ENCODE peak calls at places on chromosomes 5 and 9, in six cellular contexts. O is Panc1, S is GM23338, Y is PC-3, W is IMR-90, X is fibroblast of lung. Q is an unnamed sample.

GRCh38 chr9:121771851-121772599 is 120.6 kb downstream of the DAB2IP start:
- DNase-seq in O (no peak), S (no peak), Y (no peak), W (no peak), X (peak; percentile 48), Q (no peak)

GRCh38 chr9:96361668-96362067 is 21.8 kb downstream of the SLC35D2 start:
- DNase-seq in O (no peak), S (no peak), Y (no peak), W (no peak), X (no peak), Q (no peak)

GRCh38 chr9:588952-589351 is 252.5 kb upstream of the DMRT1 start:
- DNase-seq in O (no peak), S (no peak), Y (no peak), W (no peak), X (no peak), Q (no peak)

GRCh38 chr9:68775003-68775730 is 70.1 kb downstream of the PIP5K1B start:
- DNase-seq in O (no peak), S (no peak), Y (no peak), W (peak; percentile 41), X (no peak), Q (no peak)

GRCh38 chr9:114276908-114277821 is 45.7 kb upstream of the ORM1 start:
- DNase-seq in O (no peak), S (no peak), Y (peak; percentile 86), W (peak; percentile 98), X (peak; percentile 98), Q (no peak)

GRCh38 chr5:134989291-134989830 is 21.7 kb downstream of the CATSPER3 start:
- DNase-seq in O (no peak), S (no peak), Y (no peak), W (peak; percentile 45), X (peak; percentile 70), Q (no peak)

GRCh38 chr9:70061776-70062175 is 18.1 kb downstream of the MAMDC2 start:
- DNase-seq in O (no peak), S (no peak), Y (no peak), W (peak; percentile 44), X (peak; percentile 36), Q (no peak)

GRCh38 chr9:120741701-120742100 is 27.4 kb upstream of the MEGF9 start:
- DNase-seq in O (no peak), S (no peak), Y (peak; percentile 26), W (no peak), X (no peak), Q (no peak)

GRCh38 chr5:10130881-10131280 is 118.8 kb downstream of the ATPSCKMT start:
- DNase-seq in O (no peak), S (no peak), Y (no peak), W (no peak), X (no peak), Q (no peak)

GRCh38 chr5:133691448-133691847 is 79.1 kb upstream of the FSTL4 start:
- DNase-seq in O (no peak), S (no peak), Y (peak; percentile 82), W (no peak), X (peak; percentile 76), Q (no peak)

GRCh38 chr5:179258922-179259730 is 86.1 kb downstream of the ADAMTS2 start:
- DNase-seq in O (no peak), S (no peak), Y (no peak), W (peak; percentile 72), X (peak; percentile 95), Q (no peak)

GRCh38 chr9:99605016-99605743 is 216.5 kb upstream of the NR4A3 start:
- DNase-seq in O (no peak), S (peak; percentile 40), Y (no peak), W (no peak), X (no peak), Q (no peak)

GRCh38 chr9:94920439-94920951 is 194.0 kb downstream of the AOPEP start:
- DNase-seq in O (no peak), S (no peak), Y (no peak), W (peak; percentile 63), X (peak; percentile 74), Q (no peak)

GRCh38 chr5:103435136-103435914 is 127.3 kb downstream of the NUDT12 start:
- DNase-seq in O (no peak), S (no peak), Y (no peak), W (no peak), X (no peak), Q (no peak)

GRCh38 chr5:62395210-62395950 is 8.3 kb downstream of the DIMT1 start:
- DNase-seq in O (no peak), S (no peak), Y (peak; percentile 71), W (peak; percentile 83), X (peak; percentile 56), Q (no peak)

GRCh38 chr9:34961574-34962480 is 3.7 kb downstream of the PHF24 start:
- DNase-seq in O (no peak), S (peak; percentile 21), Y (peak; percentile 41), W (peak; percentile 80), X (peak; percentile 67), Q (no peak)

GRCh38 chr5:31987985-31988710 is 186.0 kb downstream of the GOLPH3 start:
- DNase-seq in O (no peak), S (no peak), Y (peak; percentile 99), W (peak; percentile 97), X (peak; percentile 99), Q (no peak)

GRCh38 chr5:172733179-172733973 is 37.6 kb downstream of the DUSP1 start:
- DNase-seq in O (no peak), S (peak; percentile 34), Y (no peak), W (peak; percentile 90), X (peak; percentile 98), Q (no peak)

GRCh38 chr5:132298305-132298704 is 4.1 kb downstream of the SLC22A4 start:
- DNase-seq in O (no peak), S (no peak), Y (no peak), W (peak; percentile 66), X (no peak), Q (no peak)

GRCh38 chr5:72107874-72108199 is 562 bp downstream of the MAP1B start:
- DNase-seq in O (no peak), S (peak; percentile 63), Y (no peak), W (no peak), X (peak; percentile 49), Q (no peak)

GRCh38 chr9:89635816-89636215 is 31.0 kb downstream of the GADD45G start:
- DNase-seq in O (no peak), S (no peak), Y (peak; percentile 1), W (no peak), X (peak; percentile 81), Q (no peak)

GRCh38 chr9:89632136-89633135 is 27.6 kb downstream of the GADD45G start:
- DNase-seq in O (no peak), S (no peak), Y (no peak), W (no peak), X (no peak), Q (no peak)

GRCh38 chr9:89633404-89633803 is 28.6 kb downstream of the GADD45G start:
- DNase-seq in O (no peak), S (no peak), Y (no peak), W (no peak), X (no peak), Q (no peak)

GRCh38 chr9:89635007-89635742 is 30.4 kb downstream of the GADD45G start:
- DNase-seq in O (no peak), S (no peak), Y (peak; percentile 53), W (peak; percentile 40), X (peak; percentile 89), Q (peak; percentile 42)

GRCh38 chr9:89633920-89634319 is 29.1 kb downstream of the GADD45G start:
- DNase-seq in O (no peak), S (no peak), Y (no peak), W (no peak), X (no peak), Q (peak; percentile 20)
- TF ChIP-seq CTCF in O (no peak), S (no peak), Y (no peak), W (no peak), X (no peak), Q (no peak)

GRCh38 chr9:92619601-92620300 is 50.2 kb downstream of the IPPK start:
- DNase-seq in O (no peak), S (no peak), Y (no peak), W (no peak), X (no peak), Q (no peak)

GRCh38 chr9:92618633-92619225 is 51.2 kb downstream of the IPPK start:
- DNase-seq in O (no peak), S (no peak), Y (no peak), W (no peak), X (no peak), Q (no peak)

GRCh38 chr9:92617951-92618510 is 51.9 kb downstream of the IPPK start:
- DNase-seq in O (no peak), S (no peak), Y (no peak), W (no peak), X (no peak), Q (no peak)

GRCh38 chr9:92617195-92617813 is 52.6 kb downstream of the IPPK start:
- DNase-seq in O (no peak), S (no peak), Y (no peak), W (no peak), X (no peak), Q (no peak)

GRCh38 chr9:92620870-92621269 is 49.1 kb downstream of the IPPK start:
- DNase-seq in O (no peak), S (no peak), Y (no peak), W (no peak), X (no peak), Q (no peak)
- H3K27ac ChIP-seq in O (no peak overlapping the region), S (no peak overlapping the region), Y (no peak overlapping the region), W (no peak overlapping the region), X (no peak overlapping the region), Q (no peak overlapping the region)

DNA sequence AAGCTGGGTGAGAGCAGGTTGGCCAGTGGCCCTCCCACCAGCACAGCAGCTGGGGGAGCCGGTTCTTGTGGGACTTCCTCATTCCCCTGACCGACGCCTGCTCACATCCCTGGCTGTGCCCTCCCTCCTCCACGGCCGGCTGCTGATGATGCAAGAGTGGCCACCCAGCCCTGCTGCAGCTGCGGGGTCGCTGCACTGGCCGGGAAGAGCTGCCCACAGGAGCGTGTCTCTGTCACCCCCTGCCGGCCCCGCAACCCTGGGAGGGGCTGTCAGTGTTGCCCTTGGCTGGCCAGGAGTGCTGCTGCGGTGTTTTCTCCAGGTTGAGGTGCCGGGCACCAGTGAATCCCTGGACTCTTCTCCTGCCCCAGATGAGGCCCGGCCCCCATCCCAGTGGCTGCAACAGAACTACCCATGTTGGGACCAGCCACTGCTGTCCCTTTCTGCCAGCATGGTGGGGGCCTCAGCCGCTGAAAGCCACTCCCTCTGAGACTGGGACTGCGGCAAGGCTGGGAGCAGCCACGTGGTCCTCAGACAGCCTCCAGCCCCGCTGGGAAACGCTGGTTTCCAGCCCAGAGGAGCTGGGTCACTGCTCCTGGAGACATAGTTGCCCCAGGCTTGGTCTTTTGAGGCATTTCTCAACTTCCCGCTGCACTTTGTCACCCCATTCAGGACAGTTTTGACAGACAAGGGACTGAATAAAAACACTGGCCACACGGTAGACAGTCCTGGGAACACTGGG is 739 bp downstream of the CARD9 start:
- DNase-seq in O (no peak), S (no peak), Y (peak; percentile 8), W (peak; percentile 86), X (peak; percentile 75), Q (no peak)
- H3K4me3 ChIP-seq in O (no peak overlapping the region), S (no peak overlapping the region), Y (no peak overlapping the region), W (no peak overlapping the region), X (no peak overlapping the region), Q (peak overlapping the region; percentile 10)

DNA sequence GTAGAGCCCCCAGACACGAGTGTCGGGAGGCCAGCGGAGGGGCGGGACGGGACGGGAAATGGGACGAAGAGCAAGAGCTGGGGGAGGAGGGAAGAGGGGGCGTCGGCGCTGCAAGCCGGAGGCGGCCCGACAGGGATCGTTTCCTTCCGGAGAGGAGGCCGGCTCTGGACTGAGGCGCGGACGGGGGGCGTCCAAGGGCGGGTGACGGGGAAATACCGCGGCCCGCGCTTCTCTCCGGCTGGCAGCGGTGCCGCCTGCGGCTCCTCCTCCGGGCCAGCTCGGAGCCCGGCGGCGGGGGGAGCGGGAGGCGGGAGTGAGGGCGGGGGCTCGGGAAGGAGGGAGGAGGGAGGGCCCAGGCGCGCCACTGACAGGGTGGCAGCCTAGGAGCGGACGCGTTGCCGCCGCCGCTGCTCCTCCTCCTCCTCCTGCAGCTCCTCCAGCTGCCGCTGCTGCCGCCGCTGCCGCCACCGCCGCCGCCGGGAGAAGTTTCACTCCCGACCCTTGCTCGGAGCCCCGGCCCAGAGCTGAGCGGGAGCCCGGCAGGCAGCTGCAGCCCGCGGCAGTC is at the start of gene CHSY3:
- DNase-seq in O (no peak), S (peak; percentile 84), Y (peak; percentile 54), W (peak; percentile 54), X (peak; percentile 86), Q (peak; percentile 39)
- TF ChIP-seq CTCF in O (no peak), S (no peak), Y (no peak), W (no peak), X (no peak), Q (peak; percentile 53)